ENCODE peak calls at places on chromosomes 4 and X, in seven cellular contexts. C is progenitor cell of endocrine pancreas; B is SW480; F is stimulated activated CD4-positive, alpha-beta T cell treated with anti-CD3 and anti-CD28 coated beads, Interleukin-12 subunit alpha, Interleukin-12 subunit beta, amount 100 ng/mL, for 24 hours; O is fibroblast of mammary gland; T is iPS-NIHi11; G is upper lobe of right lung. X is an unnamed sample.

GRCh38 chrX:150035531-150035930 is 97.2 kb upstream of the EOLA2 start:
- DNase-seq in F (no peak), G (no peak), C (no peak), T (no peak), B (no peak), O (peak; percentile 49), X (no peak)

GRCh38 chrX:70038951-70039350 is 10.8 kb downstream of the AWAT2 start:
- DNase-seq in T (no peak), C (no peak), B (no peak), O (no peak), G (no peak), F (no peak), X (no peak)

GRCh38 chr4:772776-773175 is 53.2 kb downstream of the CPLX1 start:
- DNase-seq in G (no peak), T (no peak), C (no peak), B (no peak), O (no peak), F (no peak), X (no peak)

GRCh38 chrX:155998761-155999510 is 1.4 kb downstream of the IL9R start:
- DNase-seq in C (no peak), O (no peak), T (no peak), G (no peak), B (no peak), F (no peak), X (no peak)

GRCh38 chrX:22409418-22409817 is 136.7 kb downstream of the CBLL2 start:
- DNase-seq in F (no peak), G (no peak), O (no peak), B (no peak), T (no peak), C (no peak), X (no peak)

GRCh38 chr4:168524006-168524405 is 27.2 kb downstream of the PALLD start:
- DNase-seq in B (peak; percentile 46), F (no peak), G (no peak), O (peak; percentile 92), T (no peak), C (no peak), X (no peak)

GRCh38 chrX:38864165-38864564 is 62.9 kb downstream of the MID1IP1 start:
- DNase-seq in O (no peak), B (no peak), F (no peak), C (no peak), T (no peak), G (no peak), X (no peak)

GRCh38 chr4:76003620-76004019 is 3.7 kb downstream of the CXCL9 start:
- DNase-seq in T (no peak), F (no peak), O (no peak), G (no peak), C (no peak), B (no peak), X (no peak)

GRCh38 chrX:109619816-109620215 is 5.2 kb downstream of the KCNE5 start:
- DNase-seq in B (no peak), F (no peak), O (no peak), T (no peak), C (no peak), G (no peak), X (no peak)

GRCh38 chr4:109912706-109913621 is at the start of gene EGF:
- DNase-seq in O (peak; percentile 42), G (no peak), B (peak; percentile 6), T (peak; percentile 35), C (no peak), F (no peak), X (no peak)

GRCh38 chrX:33840176-33840575 is 291.9 kb downstream of the FAM47A start:
- DNase-seq in C (no peak), B (no peak), T (peak; percentile 3), F (no peak), G (no peak), O (no peak), X (no peak)

GRCh38 chr4:167717495-167717894 is 374.8 kb upstream of the ANXA10 start:
- DNase-seq in G (no peak), C (no peak), B (no peak), T (no peak), F (no peak), O (no peak), X (no peak)

GRCh38 chrX:136620780-136621179 is 27.2 kb upstream of the CD40LG start:
- DNase-seq in O (no peak), B (peak; percentile 42), T (no peak), F (no peak), C (no peak), G (no peak), X (no peak)

GRCh38 chr4:110135523-110135922 is 62.9 kb downstream of the ELOVL6 start:
- DNase-seq in C (no peak), B (no peak), O (peak; percentile 16), F (no peak), T (no peak), G (no peak), X (no peak)

GRCh38 chr4:75429208-75429607 is 85.0 kb downstream of the RCHY1 start:
- DNase-seq in T (no peak), G (no peak), F (no peak), C (no peak), B (no peak), O (peak; percentile 2), X (no peak)

GRCh38 chr4:111641813-111642579 is 503.3 kb upstream of the FAM241A start:
- DNase-seq in F (no peak), G (no peak), O (peak; percentile 95), T (peak; percentile 78), B (peak; percentile 78), C (peak; percentile 43), X (peak; percentile 64)

GRCh38 chr4:77619408-77619807 is 13.8 kb downstream of the CXCL13 start:
- DNase-seq in C (no peak), G (no peak), O (no peak), B (peak; percentile 31), T (no peak), F (no peak), X (no peak)

GRCh38 chr4:74032064-74032463 is 6.4 kb downstream of the CXCL3 start:
- DNase-seq in T (no peak), F (no peak), B (no peak), O (peak; percentile 78), C (no peak), G (no peak), X (no peak)

GRCh38 chr4:139800082-139800481 is 134.5 kb downstream of the MGST2 start:
- DNase-seq in C (no peak), F (no peak), T (no peak), G (no peak), B (no peak), O (no peak), X (no peak)

GRCh38 chr4:185542626-185543336 is 7.5 kb upstream of the PDLIM3 start:
- DNase-seq in O (peak; percentile 32), T (no peak), C (no peak), B (no peak), G (no peak), F (no peak), X (no peak)

GRCh38 chr4:140363558-140363957 is 9.9 kb upstream of the SCOC start:
- DNase-seq in B (no peak), F (no peak), C (no peak), O (no peak), G (no peak), T (no peak), X (no peak)

GRCh38 chrX:6024204-6024603 is 204.5 kb downstream of the NLGN4X start:
- DNase-seq in F (no peak), B (no peak), T (no peak), C (no peak), G (no peak), O (peak; percentile 15), X (no peak)

GRCh38 chrX:155966876-155967275 is 30.6 kb upstream of the IL9R start:
- DNase-seq in T (peak; percentile 6), G (no peak), C (no peak), F (no peak), B (peak; percentile 66), O (peak; percentile 45), X (peak; percentile 39)

GRCh38 chr4:143186634-143187033 is 1.9 kb downstream of the USP38 start:
- DNase-seq in B (no peak), C (no peak), F (no peak), T (no peak), G (no peak), O (peak; percentile 24), X (no peak)

GRCh38 chr4:98950925-98951324 is 22.0 kb upstream of the EIF4E start:
- DNase-seq in F (no peak), T (no peak), B (no peak), O (peak; percentile 19), C (no peak), G (no peak), X (no peak)

GRCh38 chr4:150501019-150501727 is 80.8 kb upstream of the MAB21L2 start:
- DNase-seq in F (no peak), G (no peak), B (no peak), C (no peak), O (peak; percentile 95), T (no peak), X (no peak)

GRCh38 chr4:99033956-99034355 is 38.4 kb downstream of the METAP1 start:
- DNase-seq in T (no peak), F (no peak), O (no peak), B (no peak), C (no peak), G (no peak), X (no peak)

GRCh38 chrX:25427873-25428555 is 412.2 kb upstream of the ARX start:
- DNase-seq in G (no peak), B (no peak), O (no peak), F (no peak), T (peak; percentile 7), C (no peak), X (peak; percentile 67)

GRCh38 chrX:49174723-49175122 is 3.0 kb downstream of the PLP2 start:
- DNase-seq in B (no peak), O (no peak), G (no peak), F (no peak), C (no peak), T (no peak), X (no peak)

GRCh38 chr4:140812916-140813315 is 56.7 kb upstream of the TBC1D9 start:
- DNase-seq in F (no peak), C (no peak), T (no peak), B (no peak), O (no peak), G (no peak), X (no peak)

X was measured in WTC11.